ENCODE peak calls at places on chromosomes 11 and 22, in five cellular contexts. O is right lobe of liver, K is testis, J is AG04450, R is fibroblast of lung. L is an unnamed sample.

GRCh38 chr22:34622602-34623001 is 443.4 kb upstream of the ISX start:
- DNase-seq in O (no peak), J (no peak), R (no peak), K (no peak), L (no peak)

GRCh38 chr22:19824197-19825015 is 30.3 kb downstream of the GNB1L start:
- DNase-seq in J (no peak), K (peak; percentile 10), R (no peak), O (peak; percentile 86), L (peak; percentile 57)

GRCh38 chr11:132962026-132962425 is 570.3 kb downstream of the OPCML start:
- DNase-seq in K (peak; percentile 62), J (peak; percentile 48), O (no peak), R (peak; percentile 89), L (no peak)

GRCh38 chr11:8527939-8528338 is 66.1 kb downstream of the STK33 start:
- DNase-seq in J (no peak), R (no peak), O (no peak), K (no peak), L (no peak)

GRCh38 chr11:134987828-134988227 is 575.8 kb upstream of the B3GAT1 start:
- DNase-seq in J (no peak), O (no peak), R (no peak), K (no peak), L (no peak)

GRCh38 chr22:46656856-46657654 is 36.9 kb downstream of the GRAMD4 start:
- DNase-seq in J (no peak), O (no peak), K (no peak), R (no peak), L (no peak)

GRCh38 chr11:70627219-70627618 is 228.9 kb downstream of the CTTN start:
- DNase-seq in K (no peak), R (no peak), J (no peak), O (no peak), L (no peak)

GRCh38 chr11:8714622-8715225 is 32.1 kb downstream of the RPL27A start:
- DNase-seq in K (no peak), R (peak; percentile 59), O (no peak), J (no peak), L (no peak)

GRCh38 chr11:35786918-35787557 is 124.5 kb downstream of the TRIM44 start:
- DNase-seq in J (peak; percentile 18), O (no peak), K (no peak), R (peak; percentile 40), L (no peak)

GRCh38 chr11:32070707-32071106 is 20.2 kb upstream of the RCN1 start:
- DNase-seq in J (no peak), O (no peak), R (no peak), K (no peak), L (no peak)

GRCh38 chr11:4191031-4191571 is 96.5 kb downstream of the RRM1 start:
- DNase-seq in K (peak; percentile 45), J (no peak), R (no peak), O (peak; percentile 65), L (no peak)

GRCh38 chr11:99614353-99614752 is 593.6 kb downstream of the CNTN5 start:
- DNase-seq in J (no peak), K (no peak), R (no peak), O (no peak), L (no peak)

GRCh38 chr11:68213135-68213515 is at the start of gene KMT5B:
- DNase-seq in J (peak; percentile 39), O (peak; percentile 68), K (peak; percentile 56), R (no peak), L (peak; percentile 83)

GRCh38 chr11:68211546-68211945 is 1.6 kb downstream of the KMT5B start:
- DNase-seq in O (peak; percentile 45), R (no peak), K (no peak), J (no peak), L (no peak)

GRCh38 chr11:68213555-68214172 is 568 bp upstream of the KMT5B start:
- DNase-seq in K (peak; percentile 94), O (peak; percentile 91), J (peak; percentile 94), R (peak; percentile 98), L (peak; percentile 93)

GRCh38 chr11:68214173-68215086 is 1.3 kb upstream of the KMT5B start:
- DNase-seq in O (peak; percentile 58), R (no peak), J (no peak), K (peak; percentile 37), L (peak; percentile 76)

GRCh38 chr11:68212421-68213134 is 518 bp downstream of the KMT5B start:
- DNase-seq in R (peak; percentile 71), K (peak; percentile 72), O (peak; percentile 79), J (peak; percentile 43), L (peak; percentile 87)
- TF ChIP-seq CTCF in R (peak; percentile 6), K (peak; percentile 46), O (no peak), J (peak; percentile 5), L (no peak)

GRCh38 chr22:43482310-43482625 is 70.5 kb downstream of the MPPED1 start:
- DNase-seq in O (no peak), J (no peak), K (peak; percentile 43), R (no peak), L (no peak)
- H3K4me3 ChIP-seq in O (no peak overlapping the region), J (no peak overlapping the region), K (no peak overlapping the region), R (no peak overlapping the region), L (no peak overlapping the region)

GRCh38 chr11:122059565-122059964 is 56.5 kb downstream of the BLID start:
- DNase-seq in R (no peak), J (no peak), O (no peak), K (no peak), L (no peak)
- H3K9me3 ChIP-seq in R (no peaks in the 10 kb centered on the region), J (peaks cover 2% of the 10 kb centered on the region), O (no peaks in the 10 kb centered on the region), K (no peaks in the 10 kb centered on the region), L (peaks cover 14% of the 10 kb centered on the region)

GRCh38 chr11:78514922-78515502 is 59.7 kb downstream of the NARS2 start:
- DNase-seq in J (no peak), O (no peak), K (no peak), R (peak; percentile 2), L (no peak)

GRCh38 chr11:78510597-78510996 is 64.1 kb downstream of the NARS2 start:
- DNase-seq in O (no peak), K (no peak), J (no peak), R (no peak), L (no peak)

GRCh38 chr11:78516281-78516680 is 58.4 kb downstream of the NARS2 start:
- DNase-seq in O (no peak), J (no peak), K (no peak), R (no peak), L (no peak)
- TF ChIP-seq CTCF in O (no peak), J (no peak), K (no peak), R (no peak), L (no peak)

DNA sequence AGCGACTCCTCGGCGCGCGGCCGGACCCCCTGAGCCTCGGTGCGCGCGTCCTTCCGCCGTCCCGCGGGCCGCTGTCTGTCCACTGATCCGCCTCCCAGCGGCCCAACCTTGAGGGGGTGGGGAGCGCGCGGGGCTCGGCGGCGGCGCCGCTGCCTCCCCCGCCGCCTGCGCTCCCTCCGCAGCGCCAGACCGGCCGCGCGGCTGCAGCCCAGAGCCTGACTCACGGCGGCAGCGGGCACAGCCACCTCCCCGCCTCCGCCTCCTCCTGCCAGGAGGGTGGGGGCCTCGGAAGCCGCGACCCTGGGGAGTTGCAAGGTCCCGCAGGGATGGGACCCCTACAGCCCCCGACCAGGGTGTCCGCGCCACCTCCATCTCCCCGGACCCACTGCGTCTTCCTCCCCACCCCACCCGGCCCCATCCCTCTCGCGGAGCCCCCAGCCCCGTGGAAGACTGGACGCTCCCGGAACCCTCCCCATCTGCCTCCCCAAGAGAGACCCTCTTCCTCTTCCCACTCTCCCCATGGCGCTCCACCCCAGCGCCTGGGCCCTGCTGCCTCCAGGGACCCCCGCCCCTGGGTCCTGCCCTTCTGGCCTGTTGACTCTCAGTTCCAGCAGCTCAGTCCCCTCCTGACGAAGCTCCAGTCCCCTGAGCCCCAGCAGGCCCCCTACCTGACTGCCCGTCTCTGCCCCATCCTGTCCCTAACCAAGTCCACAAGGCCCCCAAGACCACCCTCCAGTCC is 1.2 kb downstream of the IFITM10 start:
- DNase-seq in O (no peak), K (no peak), J (no peak), R (peak; percentile 41), L (peak; percentile 70)
- H3K4me3 ChIP-seq in O (peak overlapping the region; percentile 36), K (no peak overlapping the region), J (no peak overlapping the region), R (no peak overlapping the region), L (peak overlapping the region; percentile 16)

DNA sequence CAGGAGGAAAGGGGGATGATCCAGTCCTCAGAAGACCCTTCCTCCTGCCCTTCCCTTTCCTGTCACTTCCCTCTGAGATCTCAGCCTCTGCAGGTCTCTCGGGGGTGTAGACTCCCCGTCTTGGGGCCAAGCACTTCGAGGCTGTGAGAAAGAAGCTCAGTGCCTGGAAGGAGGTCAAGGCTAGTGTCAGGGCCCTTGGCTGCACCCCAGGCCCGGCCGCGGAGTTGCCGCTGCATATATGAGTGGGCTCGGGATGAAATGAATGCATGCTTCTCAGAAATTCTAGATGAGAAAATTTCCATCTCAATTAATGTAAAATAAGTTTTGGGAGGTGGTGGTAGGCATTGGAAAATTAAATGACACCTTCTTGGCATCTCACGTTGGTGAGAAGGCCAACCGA is 1313.7 kb downstream of the BRD1 start:
- DNase-seq in K (no peak), O (no peak), J (no peak), R (no peak), L (no peak)
- H3K9me3 ChIP-seq in K (no peaks in the 10 kb centered on the region), O (no peaks in the 10 kb centered on the region), J (peaks cover 82% of the 10 kb centered on the region), R (no peaks in the 10 kb centered on the region), L (no peaks in the 10 kb centered on the region)

L was measured in upper lobe of right lung.